ENCODE peak calls at places on chromosomes 4 and X, in four cellular contexts. Y is bronchial epithelial cell, E is transverse colon, S is IMR-90. V is an unnamed sample.
A peak's percentile ranks its signal among the peaks of the same experiment; 100 is the strongest.

GRCh38 chr4:34733185-34733916 is 1511.0 kb downstream of the ARAP2 start:
- DNase-seq in Y (no peak), E (no peak), S (no peak), V (no peak)

GRCh38 chr4:158121203-158121586 is 51.6 kb downstream of the GASK1B start:
- DNase-seq in Y (peak; percentile 87), E (no peak), S (peak; percentile 99), V (peak; percentile 100)

GRCh38 chrX:102934624-102935023 is 2.4 kb upstream of the RAB40AL start:
- DNase-seq in Y (peak; percentile 12), E (peak; percentile 18), S (peak; percentile 4), V (peak; percentile 51)

GRCh38 chrX:118976599-118977340 is 2.4 kb downstream of the LONRF3 start:
- DNase-seq in Y (peak; percentile 5), E (peak; percentile 82), S (no peak), V (peak; percentile 0)

GRCh38 chr4:86744570-86744969 is 104.6 kb downstream of the SLC10A6 start:
- DNase-seq in Y (peak; percentile 78), E (no peak), S (no peak), V (no peak)

GRCh38 chrX:119654112-119654531 is 38.8 kb downstream of the SEPTIN6 start:
- DNase-seq in Y (peak; percentile 34), E (no peak), S (peak; percentile 54), V (peak; percentile 83)

GRCh38 chrX:104469771-104470170 is 96.2 kb upstream of the IL1RAPL2 start:
- DNase-seq in Y (no peak), E (no peak), S (no peak), V (no peak)

GRCh38 chr4:181952478-181952877 is 290.7 kb upstream of the TENM3 start:
- DNase-seq in Y (peak; percentile 91), E (peak; percentile 25), S (peak; percentile 96), V (peak; percentile 88)

GRCh38 chrX:119647552-119648420 is 41.6 kb upstream of the NKRF start:
- DNase-seq in Y (no peak), E (no peak), S (no peak), V (no peak)

GRCh38 chr4:183563874-183564273 is 59.0 kb downstream of the ING2 start:
- DNase-seq in Y (peak; percentile 88), E (no peak), S (peak; percentile 28), V (peak; percentile 13)

GRCh38 chrX:102858826-102859627 is 78.0 kb upstream of the RAB40AL start:
- DNase-seq in Y (no peak), E (no peak), S (no peak), V (no peak)

GRCh38 chrX:4485917-4486316 is 772.5 kb upstream of the PRKX start:
- DNase-seq in Y (no peak), E (no peak), S (no peak), V (no peak)

GRCh38 chr4:84499065-84499982 is at the start of gene NKX6-1:
- DNase-seq in Y (peak; percentile 15), E (peak; percentile 53), S (peak; percentile 53), V (no peak)

GRCh38 chrX:21656587-21657317 is 1.4 kb downstream of the KLHL34 start:
- DNase-seq in Y (no peak), E (no peak), S (no peak), V (no peak)

GRCh38 chrX:150202641-150203248 is 160.4 kb upstream of the MAMLD1 start:
- DNase-seq in Y (peak; percentile 65), E (no peak), S (peak; percentile 63), V (peak; percentile 92)

GRCh38 chr4:163693211-163693610 is 198.7 kb downstream of the TMA16 start:
- DNase-seq in Y (peak; percentile 35), E (no peak), S (peak; percentile 83), V (no peak)

GRCh38 chrX:38803286-38803608 is 2.0 kb downstream of the MID1IP1 start:
- DNase-seq in Y (no peak), E (no peak), S (no peak), V (no peak)

GRCh38 chrX:3584415-3584996 is 128.9 kb downstream of the PRKX start:
- DNase-seq in Y (no peak), E (no peak), S (no peak), V (no peak)

GRCh38 chr4:80913381-80913780 is 117.1 kb upstream of the BMP3 start:
- DNase-seq in Y (no peak), E (no peak), S (no peak), V (no peak)

GRCh38 chr4:39305902-39306677 is 60.1 kb downstream of the RFC1 start:
- DNase-seq in Y (no peak), E (no peak), S (no peak), V (peak; percentile 22)

GRCh38 chr4:181043486-181043885 is 1199.7 kb upstream of the TENM3 start:
- DNase-seq in Y (no peak), E (no peak), S (no peak), V (no peak)

GRCh38 chr4:68180858-68181531 is 51.3 kb upstream of the TMPRSS11F start:
- DNase-seq in Y (peak; percentile 88), E (no peak), S (no peak), V (peak; percentile 15)

GRCh38 chr4:68176500-68176899 is 46.8 kb upstream of the TMPRSS11F start:
- DNase-seq in Y (no peak), E (no peak), S (no peak), V (peak; percentile 2)

GRCh38 chr4:68176904-68177303 is 47.2 kb upstream of the TMPRSS11F start:
- DNase-seq in Y (peak; percentile 35), E (no peak), S (no peak), V (no peak)

DNA sequence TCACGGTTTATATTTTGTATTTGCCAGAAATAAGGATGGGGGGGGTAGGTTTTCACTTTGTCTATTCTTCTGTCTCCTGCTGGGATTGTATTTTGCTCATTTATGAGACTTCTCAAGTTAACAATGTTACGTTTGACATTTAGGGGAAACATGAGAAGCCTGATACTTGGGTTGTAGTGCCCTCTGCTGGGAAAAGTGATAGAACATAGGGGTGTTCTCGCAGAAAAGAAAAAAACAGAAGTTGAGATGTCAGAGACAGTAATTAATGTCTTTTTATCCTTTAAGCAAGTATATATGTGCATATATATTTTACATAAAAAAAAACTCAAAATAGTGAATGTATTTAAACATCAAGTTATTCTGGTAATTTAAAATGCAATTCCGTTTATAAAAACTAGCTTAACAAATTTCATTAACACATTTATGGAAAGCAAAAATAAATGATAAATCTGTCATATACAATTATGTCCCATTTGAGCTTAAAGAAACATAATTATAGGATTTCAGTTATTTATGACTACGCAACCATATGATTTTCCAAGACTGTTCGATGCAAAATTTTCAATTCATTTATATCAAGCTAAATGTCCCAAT is 46.0 kb upstream of the TMPRSS11F start:
- DNase-seq in Y (peak; percentile 65), E (no peak), S (peak; percentile 51), V (peak; percentile 78)
- TF ChIP-seq CTCF in Y (peak; percentile 47), E (no peak), S (peak; percentile 79), V (peak; percentile 67)

GRCh38 chr4:93827272-93827947 is 1.1 kb upstream of the ATOH1 start:
- DNase-seq in Y (no peak), E (peak; percentile 51), S (no peak), V (no peak)
- H3K4me3 ChIP-seq in Y (no peak overlapping the region), E (no peak overlapping the region), S (no peak overlapping the region), V (no peak overlapping the region)

GRCh38 chr4:148874331-148874730 is 432.1 kb upstream of the NR3C2 start:
- DNase-seq in Y (peak; percentile 38), E (peak; percentile 15), S (no peak), V (no peak)
- TF ChIP-seq CTCF in Y (peak; percentile 49), E (no peak), S (no peak), V (no peak)

DNA sequence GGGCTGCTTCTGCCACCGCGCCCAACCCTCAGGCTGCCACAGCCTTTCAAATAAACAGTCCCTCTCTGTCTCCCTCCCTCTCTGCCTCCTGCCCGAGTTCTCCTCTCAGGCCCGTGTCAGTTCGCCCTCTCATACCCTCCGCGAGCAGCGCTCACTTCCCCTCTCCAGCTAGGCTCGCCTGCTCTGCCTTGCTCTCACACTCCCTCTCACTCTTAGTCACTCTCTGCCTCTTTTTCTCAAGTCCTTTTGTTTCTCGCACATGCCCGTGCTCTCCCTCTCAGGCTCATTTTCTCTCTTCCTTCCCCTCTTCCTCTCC is 3.2 kb downstream of the EFNB1 start:
- DNase-seq in Y (peak; percentile 47), E (peak; percentile 60), S (peak; percentile 83), V (peak; percentile 78)
- H3K4me3 ChIP-seq in Y (peak overlapping the region; percentile 79), E (no peak overlapping the region), S (peak overlapping the region; percentile 86), V (peak overlapping the region; percentile 94)

GRCh38 chr4:73894021-73894420 is 24.8 kb downstream of the CXCL1 start:
- DNase-seq in Y (no peak), E (no peak), S (peak; percentile 18), V (no peak)
- TF ChIP-seq CTCF in Y (no peak), E (no peak), S (no peak), V (no peak)

DNA sequence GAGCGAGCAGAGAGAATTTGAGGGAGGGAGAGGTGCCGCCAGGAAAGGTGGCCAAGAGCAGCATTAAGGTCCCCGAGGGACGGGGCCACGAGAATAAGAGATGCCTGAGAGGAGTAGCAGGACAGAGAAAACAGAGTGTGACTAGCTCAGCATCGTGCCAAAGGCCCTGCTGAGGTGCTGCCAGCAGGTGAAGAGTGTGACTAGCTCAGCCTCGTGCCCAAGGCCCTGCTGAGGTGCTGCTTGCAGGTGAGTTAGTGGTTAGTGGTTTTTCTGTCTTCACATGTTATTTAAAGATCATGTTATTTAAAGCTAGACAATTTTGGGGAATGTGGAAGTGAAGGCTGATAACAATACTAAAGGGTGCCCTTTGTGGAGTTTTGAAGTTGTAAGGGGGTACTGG is 464.5 kb upstream of the FAT1 start:
- DNase-seq in Y (no peak), E (no peak), S (no peak), V (no peak)
- H3K4me3 ChIP-seq in Y (no peak overlapping the region), E (no peak overlapping the region), S (no peak overlapping the region), V (no peak overlapping the region)

GRCh38 chr4:186725422-186726149 is 1.9 kb upstream of the FAT1 start:
- DNase-seq in Y (peak; percentile 66), E (peak; percentile 87), S (peak; percentile 88), V (peak; percentile 90)
- TF ChIP-seq CTCF in Y (peak; percentile 91), E (peak; percentile 67), S (peak; percentile 91), V (peak; percentile 66)

V was measured in cardiac fibroblast.